ENCODE peak calls at places on chromosomes 5 and 9, in four cellular contexts. One of them, this sample, is unnamed.

GRCh38 chr9:112655633-112656032 is 62.3 kb downstream of the INIP start:
- DNase-seq in T-helper 1 cell: no peak
- DNase-seq in stromal cell of bone marrow: no peak
- DNase-seq in neuronal stem cell: no peak
- DNase-seq in this sample: no peak

GRCh38 chr5:134462761-134463160 is 51.1 kb upstream of the CDKN2AIPNL start:
- DNase-seq in T-helper 1 cell: no peak
- DNase-seq in stromal cell of bone marrow: no peak
- DNase-seq in neuronal stem cell: no peak
- DNase-seq in this sample: no peak

GRCh38 chr9:90815183-90815943 is 13.7 kb downstream of the SYK start:
- DNase-seq in T-helper 1 cell: no peak
- DNase-seq in stromal cell of bone marrow: no peak
- DNase-seq in neuronal stem cell: no peak
- DNase-seq in this sample: no peak

GRCh38 chr9:13554626-13555025 is 275.1 kb upstream of the MPDZ start:
- DNase-seq in T-helper 1 cell: no peak
- DNase-seq in stromal cell of bone marrow: no peak
- DNase-seq in neuronal stem cell: no peak
- DNase-seq in this sample: no peak

GRCh38 chr5:149719666-149720065 is 10.4 kb upstream of the PPARGC1B start:
- DNase-seq in T-helper 1 cell: no peak
- DNase-seq in stromal cell of bone marrow: no peak
- DNase-seq in neuronal stem cell: no peak
- DNase-seq in this sample: no peak

GRCh38 chr9:91426123-91426745 is 2.6 kb upstream of the NFIL3 start:
- DNase-seq in T-helper 1 cell: no peak
- DNase-seq in stromal cell of bone marrow: no peak
- DNase-seq in neuronal stem cell: no peak
- DNase-seq in this sample: no peak

GRCh38 chr9:134344068-134344820 is 18.0 kb downstream of the RXRA start:
- DNase-seq in T-helper 1 cell: no peak
- DNase-seq in stromal cell of bone marrow: no peak
- DNase-seq in neuronal stem cell: no peak
- DNase-seq in this sample: no peak

GRCh38 chr5:109953821-109954220 is 264.1 kb downstream of the MAN2A1 start:
- DNase-seq in T-helper 1 cell: no peak
- DNase-seq in stromal cell of bone marrow: no peak
- DNase-seq in neuronal stem cell: no peak
- DNase-seq in this sample: no peak

GRCh38 chr9:77651203-77651602 is 3.1 kb upstream of the GNA14 start:
- DNase-seq in T-helper 1 cell: no peak
- DNase-seq in stromal cell of bone marrow: no peak
- DNase-seq in neuronal stem cell: no peak
- DNase-seq in this sample: no peak

GRCh38 chr5:158406884-158407790 is 548.2 kb upstream of the CLINT1 start:
- DNase-seq in T-helper 1 cell: no peak
- DNase-seq in stromal cell of bone marrow: peak; percentile 75
- DNase-seq in neuronal stem cell: no peak
- DNase-seq in this sample: no peak

This sample was measured in DMS 273 treated with DMSO at 0.1 percent for 48 hours.